ENCODE peak calls at places on chromosomes 4 and X, in five cellular contexts. W is tibial nerve, X is fibroblast of mammary gland, O is A549, G is fibroblast of lung. T is an unnamed sample.

GRCh38 chrX:116379854-116380253 is 56.6 kb upstream of the SLC6A14 start:
- DNase-seq in W (no peak), X (peak; percentile 89), O (no peak), G (peak; percentile 85), T (no peak)

GRCh38 chr4:7421356-7422097 is 13.2 kb downstream of the PSAPL1 start:
- DNase-seq in W (no peak), X (no peak), O (no peak), G (no peak), T (no peak)

GRCh38 chrX:113157496-113157895 is 316.9 kb upstream of the AMOT start:
- DNase-seq in W (no peak), X (no peak), O (no peak), G (no peak), T (no peak)

GRCh38 chr4:24973471-24974251 is 57.1 kb downstream of the LGI2 start:
- DNase-seq in W (no peak), X (no peak), O (peak; percentile 48), G (no peak), T (peak; percentile 80)

GRCh38 chr4:100299019-100299418 is 108.8 kb upstream of the DDIT4L start:
- DNase-seq in W (no peak), X (peak; percentile 100), O (peak; percentile 24), G (peak; percentile 96), T (peak; percentile 77)

GRCh38 chr4:95929448-95930064 is 89.7 kb downstream of the PDHA2 start:
- DNase-seq in W (no peak), X (peak; percentile 7), O (peak; percentile 3), G (no peak), T (no peak)

GRCh38 chr4:123479944-123480343 is 83.3 kb downstream of the SPRY1 start:
- DNase-seq in W (no peak), X (peak; percentile 46), O (peak; percentile 3), G (peak; percentile 28), T (no peak)

GRCh38 chrX:13090261-13091110 is 46.1 kb upstream of the FAM9C start:
- DNase-seq in W (no peak), X (no peak), O (no peak), G (peak; percentile 80), T (no peak)

GRCh38 chr4:144646523-144647094 is 653 bp downstream of the HHIP start:
- DNase-seq in W (no peak), X (no peak), O (no peak), G (no peak), T (no peak)

GRCh38 chr4:80577991-80578390 is 242.5 kb downstream of the CFAP299 start:
- DNase-seq in W (no peak), X (no peak), O (no peak), G (no peak), T (no peak)

GRCh38 chr4:156971168-156971601 is 414 bp downstream of the PDGFC start:
- DNase-seq in W (no peak), X (no peak), O (no peak), G (no peak), T (no peak)

GRCh38 chr4:156969136-156969535 is 2.5 kb downstream of the PDGFC start:
- DNase-seq in W (no peak), X (no peak), O (no peak), G (no peak), T (no peak)

GRCh38 chr4:156972370-156972980 is 876 bp upstream of the PDGFC start:
- DNase-seq in W (no peak), X (no peak), O (no peak), G (no peak), T (no peak)

GRCh38 chr4:156971623-156972369 is at the start of gene PDGFC:
- DNase-seq in W (peak; percentile 31), X (peak; percentile 61), O (peak; percentile 57), G (peak; percentile 64), T (no peak)

DNA sequence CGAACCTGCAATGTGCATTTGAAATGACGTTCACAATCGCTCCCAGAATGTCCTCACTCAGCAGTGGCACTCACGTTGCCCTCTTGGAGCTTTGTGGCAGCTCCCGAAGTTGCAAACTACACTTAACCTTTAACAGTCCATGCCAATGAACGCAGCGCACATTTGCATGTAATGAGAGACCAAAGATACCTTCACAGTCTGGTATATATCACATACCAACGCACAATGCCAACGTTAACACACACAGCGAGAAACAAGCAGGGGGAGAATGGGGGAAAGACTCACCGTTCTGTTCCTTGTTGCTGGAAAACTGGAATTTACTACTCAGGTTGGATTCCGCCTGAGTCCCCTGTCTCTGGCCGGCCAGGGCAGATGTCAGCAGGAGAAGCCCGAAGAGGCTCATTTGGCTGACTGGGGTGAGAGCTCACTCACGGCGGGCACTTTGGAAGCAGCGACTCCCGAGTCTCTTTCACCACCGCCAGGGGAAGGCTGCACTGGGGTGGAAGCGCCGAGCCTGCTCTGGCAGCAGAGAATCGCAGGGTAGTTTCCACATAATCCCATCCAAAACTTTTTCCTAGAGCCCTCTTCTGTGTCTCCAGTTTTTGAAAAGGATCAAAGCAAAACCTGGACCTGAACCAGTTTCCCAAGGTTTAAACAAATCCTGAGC is 965 bp downstream of the PDGFC start:
- DNase-seq in W (peak; percentile 16), X (peak; percentile 59), O (peak; percentile 53), G (peak; percentile 70), T (no peak)
- TF ChIP-seq CTCF in W (peak; percentile 38), X (peak; percentile 50), O (no peak), G (peak; percentile 63), T (peak; percentile 53)

GRCh38 chrX:31374786-31375185 is 302.9 kb upstream of the FTHL17 start:
- DNase-seq in W (no peak), X (no peak), O (no peak), G (no peak), T (no peak)
- H3K4me3 ChIP-seq in W (no peak overlapping the region), X (no peak overlapping the region), O (no peak overlapping the region), G (no peak overlapping the region), T (no peak overlapping the region)

GRCh38 chr4:102431608-102431961 is 69.6 kb upstream of the NFKB1 start:
- DNase-seq in W (no peak), X (no peak), O (no peak), G (no peak), T (no peak)
- TF ChIP-seq CTCF in W (no peak), X (no peak), O (no peak), G (no peak), T (no peak)

DNA sequence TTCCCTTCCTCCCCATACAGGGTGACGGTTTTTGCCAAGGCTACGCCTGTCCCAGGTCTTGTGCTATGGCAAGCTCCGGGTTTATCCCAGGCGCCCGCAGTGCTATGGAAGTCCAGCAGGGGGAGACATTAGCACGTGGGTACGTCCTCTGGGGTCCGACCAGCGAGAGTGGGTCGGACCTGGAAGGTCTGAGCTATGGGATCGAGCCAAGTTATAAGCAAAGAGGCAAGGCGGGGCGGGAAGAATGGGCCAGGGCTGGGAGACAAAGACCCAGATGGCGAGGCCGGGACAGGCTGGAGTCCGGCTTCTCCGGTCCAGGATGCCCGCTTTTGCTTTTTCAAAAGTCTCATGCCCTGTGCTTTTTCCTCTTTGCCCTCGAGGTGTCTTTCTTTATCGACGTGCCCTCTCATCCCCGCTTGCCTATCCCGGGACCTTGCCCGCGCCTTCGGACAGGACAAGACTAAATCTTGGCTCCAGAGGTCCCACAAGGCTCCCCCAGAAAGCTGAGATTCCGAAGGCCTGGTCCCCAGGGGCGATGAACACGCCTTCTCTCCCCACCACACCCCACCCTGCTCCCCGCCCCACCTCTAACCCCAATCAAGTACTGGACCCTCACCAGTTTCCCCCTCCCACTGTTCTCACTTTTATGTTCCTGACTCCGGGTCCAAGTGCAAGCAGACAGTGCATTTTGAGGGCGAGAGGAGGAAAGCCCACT is 816 bp upstream of the EFNB1 start:
- DNase-seq in W (peak; percentile 79), X (peak; percentile 79), O (peak; percentile 79), G (peak; percentile 83), T (peak; percentile 21)
- H3K4me3 ChIP-seq in W (peak overlapping the region; percentile 81), X (peak overlapping the region; percentile 22), O (peak overlapping the region; percentile 86), G (peak overlapping the region; percentile 37), T (peak overlapping the region; percentile 19)

DNA sequence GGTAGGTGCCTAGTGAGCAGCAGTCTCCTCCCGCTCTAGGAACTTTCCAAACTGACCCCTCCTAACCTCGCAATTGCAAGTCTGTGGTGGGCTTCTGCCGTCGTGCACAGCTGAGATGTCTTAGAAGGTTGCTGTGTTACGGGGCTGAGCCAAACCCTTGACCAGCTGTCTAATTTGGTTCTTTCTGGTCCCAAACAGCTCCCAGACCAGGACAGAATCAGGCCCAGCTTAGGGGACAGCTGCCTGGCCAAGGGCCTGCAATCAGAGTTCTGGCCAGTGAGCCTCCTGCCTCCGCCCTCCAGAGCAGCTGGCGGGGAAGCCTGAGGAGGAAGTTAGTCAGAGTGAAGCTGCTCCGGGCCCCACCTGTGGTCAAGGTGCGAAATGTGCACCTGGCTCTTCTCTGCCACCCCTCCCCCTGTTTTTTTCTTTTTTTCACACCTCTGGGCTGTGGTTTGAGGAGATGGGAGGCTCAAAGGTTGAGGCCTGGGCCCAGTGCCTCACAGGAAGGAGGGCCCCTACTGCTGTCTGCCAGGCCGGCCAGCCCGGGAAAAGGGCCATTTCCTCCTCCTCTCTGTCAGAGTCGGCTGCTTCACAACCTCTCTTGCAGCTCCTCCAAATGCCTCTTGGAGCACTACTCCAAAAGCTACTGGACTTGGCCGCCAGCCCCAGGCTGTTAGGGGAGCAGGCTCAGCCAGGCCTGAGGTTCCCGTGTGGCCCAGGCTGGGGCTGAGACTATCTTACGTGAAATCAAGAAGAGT is 4.2 kb upstream of the CXCR3 start:
- DNase-seq in W (peak; percentile 47), X (peak; percentile 56), O (peak; percentile 20), G (peak; percentile 66), T (no peak)
- TF ChIP-seq CTCF in W (no peak), X (no peak), O (no peak), G (no peak), T (no peak)

T was measured in kidney epithelial cell.